ENCODE peak calls at places on chromosomes 7 and 10, in seven cellular contexts. F is HepG2, P is left ventricle myocardium inferior, U is SJSA1, R is upper lobe of left lung, H is brain microvascular endothelial cell, A is sigmoid colon. T is an unnamed sample. For H3K36me3, the result is how much of the 10 kb centered on the place peaks cover.

GRCh38 chr7:93921607-93922446 is at the start of gene GNG11:
- DNase-seq in F (no peak), P (peak), U (peak), R (peak), H (peak), A (peak), T (no peak)

GRCh38 chr7:51224811-51225581 is 91.6 kb downstream of the COBL start:
- DNase-seq in F (peak), P (no peak), U (no peak), R (peak), H (no peak), A (peak), T (no peak)

GRCh38 chr10:34475222-34475621 is 339.9 kb downstream of the PARD3 start:
- DNase-seq in F (no peak), P (no peak), U (no peak), R (no peak), H (no peak), A (no peak), T (no peak)

GRCh38 chr10:96236090-96236478 is 35.3 kb downstream of the BLNK start:
- DNase-seq in F (no peak), P (no peak), U (no peak), R (no peak), H (no peak), A (no peak), T (no peak)

GRCh38 chr10:112791447-112791846 is 158.6 kb upstream of the TCF7L2 start:
- DNase-seq in F (no peak), P (no peak), U (no peak), R (no peak), H (no peak), A (no peak), T (no peak)

GRCh38 chr10:71998840-71999194 is 34.6 kb downstream of the CHST3 start:
- DNase-seq in F (peak), P (peak), U (peak), R (no peak), H (peak), A (peak), T (peak)

GRCh38 chr7:156577645-156578577 is 62.7 kb upstream of the RNF32 start:
- DNase-seq in F (no peak), P (no peak), U (no peak), R (no peak), H (no peak), A (no peak), T (no peak)

GRCh38 chr10:121187375-121187774 is 336.2 kb downstream of the WDR11 start:
- DNase-seq in F (no peak), P (no peak), U (no peak), R (no peak), H (no peak), A (no peak), T (no peak)

GRCh38 chr7:28626629-28627262 is 214.4 kb downstream of the CREB5 start:
- DNase-seq in F (peak), P (no peak), U (no peak), R (no peak), H (peak), A (no peak), T (no peak)

GRCh38 chr10:131802991-131803390 is 97.8 kb upstream of the PPP2R2D start:
- DNase-seq in F (no peak), P (no peak), U (no peak), R (no peak), H (no peak), A (peak), T (no peak)

GRCh38 chr7:47088329-47089067 is 493.4 kb downstream of the TNS3 start:
- DNase-seq in F (peak), P (peak), U (peak), R (peak), H (peak), A (peak), T (no peak)

GRCh38 chr7:158631574-158632195 is 44.1 kb upstream of the PTPRN2 start:
- DNase-seq in F (no peak), P (no peak), U (no peak), R (no peak), H (no peak), A (no peak), T (no peak)

GRCh38 chr7:135392701-135393100 is 117.2 kb downstream of the CNOT4 start:
- DNase-seq in F (no peak), P (no peak), U (no peak), R (no peak), H (no peak), A (no peak), T (no peak)

GRCh38 chr10:73889014-73889413 is 14.7 kb upstream of the CAMK2G start:
- DNase-seq in F (no peak), P (peak), U (peak), R (peak), H (peak), A (peak), T (no peak)

GRCh38 chr10:43863859-43864591 is 215.3 kb upstream of the ZNF32 start:
- DNase-seq in F (peak), P (peak), U (peak), R (no peak), H (peak), A (no peak), T (peak)

GRCh38 chr7:226281-226882 is 34.0 kb downstream of the FAM20C start:
- DNase-seq in F (no peak), P (no peak), U (peak), R (no peak), H (peak), A (no peak), T (no peak)

GRCh38 chr7:22452142-22452763 is 47.7 kb downstream of the STEAP1B start:
- DNase-seq in F (peak), P (peak), U (no peak), R (peak), H (peak), A (no peak), T (no peak)

GRCh38 chr10:96618648-96619047 is 31.8 kb upstream of the TM9SF3 start:
- DNase-seq in F (no peak), P (peak), U (no peak), R (peak), H (no peak), A (peak), T (no peak)

GRCh38 chr7:116499168-116500070 is at the start of gene CAV2:
- DNase-seq in F (no peak), P (peak), U (peak), R (peak), H (no peak), A (peak), T (no peak)

GRCh38 chr7:135991322-135991721 is 14.2 kb upstream of the MTPN start:
- DNase-seq in F (no peak), P (no peak), U (no peak), R (no peak), H (no peak), A (no peak), T (no peak)

GRCh38 chr7:132941433-132941832 is 140.5 kb downstream of the CHCHD3 start:
- DNase-seq in F (no peak), P (no peak), U (no peak), R (no peak), H (no peak), A (no peak), T (no peak)

GRCh38 chr7:28329616-28330373 is 82.5 kb upstream of the CREB5 start:
- DNase-seq in F (no peak), P (no peak), U (no peak), R (no peak), H (no peak), A (no peak), T (no peak)

GRCh38 chr7:82562716-82563404 is 119.3 kb upstream of the CACNA2D1 start:
- DNase-seq in F (no peak), P (no peak), U (no peak), R (no peak), H (peak), A (no peak), T (peak)

DNA sequence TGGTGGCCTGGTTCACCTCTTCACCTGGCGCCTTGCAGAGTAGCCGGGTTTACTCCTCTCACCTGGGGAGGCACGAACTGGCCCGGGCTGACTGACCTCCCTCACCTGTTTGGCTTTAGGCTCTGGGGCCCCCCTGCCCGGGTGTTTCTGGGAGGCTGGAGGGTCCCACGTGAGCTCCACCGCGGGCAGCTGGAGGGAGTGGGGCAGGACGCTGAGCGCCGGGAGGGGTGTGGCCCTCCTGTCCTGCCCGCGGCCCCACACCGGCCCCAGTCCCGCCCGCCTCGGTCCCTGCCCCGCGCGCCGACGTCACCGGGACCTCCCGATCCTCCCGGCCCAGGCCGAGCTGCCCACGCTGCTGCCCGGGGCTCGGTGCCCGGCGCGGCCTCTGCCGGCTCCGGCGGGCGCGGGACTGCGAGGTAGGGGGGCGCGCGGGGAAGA is at the start of gene AMZ1:
- DNase-seq in F (no peak), P (no peak), U (no peak), R (no peak), H (no peak), A (no peak), T (no peak)
- H3K4me3 ChIP-seq in F (no peak), P (peak), U (peak), R (peak), H (peak), A (peak), T (peak)

DNA sequence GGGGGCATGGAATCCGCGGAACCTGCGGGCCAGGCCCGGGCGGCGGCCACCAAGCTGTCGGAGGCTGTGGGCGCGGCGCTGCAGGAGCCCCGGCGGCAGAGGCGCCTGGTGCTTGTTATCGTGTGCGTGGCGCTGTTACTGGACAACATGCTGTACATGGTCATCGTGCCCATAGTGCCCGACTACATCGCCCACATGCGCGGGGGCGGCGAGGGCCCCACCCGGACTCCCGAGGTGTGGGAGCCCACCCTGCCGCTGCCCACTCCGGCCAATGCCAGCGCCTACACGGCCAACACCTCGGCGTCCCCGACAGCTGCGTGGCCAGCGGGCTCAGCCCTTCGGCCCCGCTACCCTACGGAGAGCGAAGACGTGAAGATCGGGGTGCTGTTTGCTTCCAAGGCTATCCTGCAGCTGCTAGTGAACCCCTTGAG is 640 bp downstream of the SLC18A3 start:
- DNase-seq in F (no peak), P (no peak), U (no peak), R (no peak), H (no peak), A (peak), T (no peak)
- H3K36me3 ChIP-seq in F (under half), P (under half), U (under half), R (under half), H (under half), A (under half), T (under half)

DNA sequence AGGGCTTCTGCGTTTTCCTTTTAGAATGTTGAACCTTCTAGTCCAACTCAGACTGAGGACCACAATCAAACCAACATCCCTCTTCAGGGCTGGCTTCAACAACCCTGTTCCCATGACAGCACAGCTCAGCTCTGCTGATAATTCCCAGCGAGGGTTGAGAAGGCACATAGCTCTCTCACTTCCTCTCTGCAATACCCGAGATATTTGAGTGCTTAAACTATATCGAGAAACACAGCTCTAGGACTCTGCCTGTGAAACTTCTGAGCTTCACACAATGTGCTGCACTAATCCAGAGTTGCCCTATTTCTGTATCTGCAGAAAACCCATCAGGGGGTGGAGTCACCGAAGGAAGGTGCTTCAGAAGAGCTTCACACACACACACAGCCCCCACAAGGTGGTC is 1.6 kb upstream of the ADARB2 start:
- DNase-seq in F (no peak), P (no peak), U (no peak), R (no peak), H (no peak), A (no peak), T (no peak)
- H3K4me3 ChIP-seq in F (no peak), P (no peak), U (no peak), R (no peak), H (no peak), A (no peak), T (no peak)

DNA sequence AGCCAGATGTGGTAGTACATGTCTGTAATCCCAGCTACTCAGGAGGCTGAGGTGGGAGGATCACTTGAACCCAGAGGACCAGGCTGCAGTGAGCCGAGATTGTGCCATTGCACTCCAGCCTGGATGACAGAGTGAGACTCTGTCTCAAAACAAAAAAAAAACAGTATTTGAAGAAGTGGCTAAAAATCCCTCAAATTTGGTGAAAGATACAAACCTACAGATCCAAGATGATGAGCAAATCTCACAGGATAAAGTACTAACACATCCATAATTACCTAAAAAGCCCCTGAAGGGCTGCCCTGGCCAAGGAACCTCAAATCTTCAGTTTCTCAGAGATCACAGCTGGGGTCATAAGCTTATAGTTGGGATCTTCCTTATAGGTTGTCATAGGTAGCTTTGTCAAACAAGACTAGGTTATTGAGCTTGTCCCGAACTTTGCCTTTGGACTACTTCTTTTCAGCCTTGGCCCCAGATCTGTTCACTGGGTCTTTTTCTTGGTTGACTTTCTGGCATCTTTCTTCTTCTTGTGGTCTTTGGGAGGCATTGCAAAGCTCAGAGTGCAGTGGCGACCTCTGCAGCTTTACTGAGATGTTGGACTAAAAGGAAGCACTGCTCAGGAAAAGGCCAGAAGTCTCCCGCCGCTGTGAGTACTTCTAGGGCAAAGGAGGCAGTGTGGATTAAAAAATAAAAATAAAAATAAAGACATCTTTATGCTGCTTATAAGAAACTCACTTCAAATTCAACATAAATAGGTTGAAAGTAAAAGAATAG is 28.6 kb upstream of the SAR1A start:
- DNase-seq in F (no peak), P (no peak), U (no peak), R (no peak), H (no peak), A (no peak), T (no peak)
- H3K36me3 ChIP-seq in F (under half), P (half or more), U (under half), R (under half), H (under half), A (under half), T (under half)

GRCh38 chr7:108454317-108454673 is 1.9 kb downstream of the NRCAM start:
- DNase-seq in F (no peak), P (no peak), U (no peak), R (no peak), H (no peak), A (no peak), T (no peak)
- H3K4me3 ChIP-seq in F (no peak), P (peak), U (no peak), R (peak), H (peak), A (peak), T (no peak)

GRCh38 chr10:48496105-48496830 is 108.6 kb downstream of the ARHGAP22 start:
- DNase-seq in F (no peak), P (no peak), U (peak), R (no peak), H (no peak), A (no peak), T (no peak)

GRCh38 chr10:48494073-48494472 is 110.8 kb downstream of the ARHGAP22 start:
- DNase-seq in F (no peak), P (no peak), U (peak), R (no peak), H (no peak), A (no peak), T (no peak)

GRCh38 chr10:48493083-48493871 is 111.6 kb downstream of the ARHGAP22 start:
- DNase-seq in F (no peak), P (peak), U (peak), R (peak), H (no peak), A (no peak), T (no peak)

GRCh38 chr10:48495282-48496045 is 109.4 kb downstream of the ARHGAP22 start:
- DNase-seq in F (no peak), P (no peak), U (peak), R (no peak), H (no peak), A (no peak), T (no peak)

GRCh38 chr10:48494611-48495010 is 110.3 kb downstream of the ARHGAP22 start:
- DNase-seq in F (no peak), P (no peak), U (peak), R (no peak), H (no peak), A (no peak), T (no peak)
- H3K36me3 ChIP-seq in F (under half), P (under half), U (under half), R (under half), H (under half), A (under half), T (under half)

T was measured in BJ.